ENCODE peak calls at places on chromosomes 2 and 18, in five cellular contexts. M is GM04503, I is anterior cingulate cortex, T is NCI-H1436 treated with DMSO at 0.1 percent for 48 hours, E is astrocyte of the spinal cord. N is an unnamed sample.
A peak's percentile ranks its signal among the peaks of the same experiment; 100 is the strongest.

GRCh38 chr2:65392609-65393008 is 39.8 kb downstream of the SPRED2 start:
- DNase-seq in T (no peak), E (no peak), I (no peak), M (no peak), N (no peak)

GRCh38 chr2:26414291-26414690 is 12.6 kb downstream of the DRC1 start:
- DNase-seq in T (no peak), E (no peak), M (no peak), I (peak; percentile 8), N (no peak)

GRCh38 chr2:217995741-217996141 is 7.1 kb downstream of the TNS1 start:
- DNase-seq in M (no peak), T (no peak), I (no peak), E (no peak), N (no peak)

GRCh38 chr2:122451040-122451439 is 695.6 kb downstream of the TSN start:
- DNase-seq in T (no peak), E (peak; percentile 0), I (no peak), M (peak; percentile 3), N (no peak)

GRCh38 chr2:216849987-216850386 is 9.9 kb downstream of the TNP1 start:
- DNase-seq in E (no peak), I (peak; percentile 78), T (peak; percentile 27), M (no peak), N (peak; percentile 78)

GRCh38 chr2:43276962-43277383 is 50.6 kb upstream of the ZFP36L2 start:
- DNase-seq in T (no peak), E (peak; percentile 18), I (no peak), M (no peak), N (peak; percentile 20)

GRCh38 chr2:217993817-217994459 is 8.9 kb downstream of the TNS1 start:
- DNase-seq in T (no peak), E (no peak), M (no peak), I (peak; percentile 63), N (no peak)

GRCh38 chr2:241235859-241236593 is 47.5 kb downstream of the ANO7 start:
- DNase-seq in T (no peak), E (no peak), M (no peak), I (no peak), N (no peak)

GRCh38 chr18:48133675-48134251 is 203.3 kb upstream of the SMAD2 start:
- DNase-seq in E (peak; percentile 22), I (no peak), T (no peak), M (no peak), N (peak; percentile 93)

GRCh38 chr2:236867441-236868260 is 218.0 kb upstream of the COPS8 start:
- DNase-seq in T (no peak), M (no peak), I (no peak), E (no peak), N (no peak)

GRCh38 chr2:231931481-231931915 is 5.3 kb upstream of the NPPC start:
- DNase-seq in I (no peak), E (no peak), T (no peak), M (no peak), N (no peak)

GRCh38 chr2:233838726-233839446 is 15.4 kb downstream of the HJURP start:
- DNase-seq in I (no peak), M (no peak), T (no peak), E (no peak), N (no peak)

GRCh38 chr2:96188821-96189526 is 19.7 kb downstream of the STARD7 start:
- DNase-seq in M (no peak), T (no peak), I (no peak), E (no peak), N (no peak)

GRCh38 chr2:235866373-235866772 is 301.8 kb downstream of the GBX2 start:
- DNase-seq in T (no peak), I (no peak), E (no peak), M (no peak), N (no peak)

GRCh38 chr2:230540332-230540731 is 124.3 kb downstream of the SP100 start:
- DNase-seq in E (no peak), M (no peak), I (no peak), T (no peak), N (no peak)

GRCh38 chr2:231467613-231468525 is 3.6 kb upstream of the NCL start:
- DNase-seq in T (no peak), I (no peak), M (no peak), E (no peak), N (no peak)

GRCh38 chr2:105082107-105082506 is 44.2 kb downstream of the MRPS9 start:
- DNase-seq in E (no peak), M (no peak), T (no peak), I (no peak), N (no peak)

GRCh38 chr18:63161728-63162195 is 157.8 kb downstream of the BCL2 start:
- DNase-seq in M (peak; percentile 29), E (peak; percentile 89), T (no peak), I (peak; percentile 56), N (peak; percentile 59)

GRCh38 chr2:135530313-135531230 is at the start of gene ZRANB3:
- DNase-seq in M (peak; percentile 95), E (peak; percentile 99), I (peak; percentile 94), T (peak; percentile 96), N (peak; percentile 98)

GRCh38 chr18:58569490-58569911 is 59.4 kb downstream of the ALPK2 start:
- DNase-seq in T (no peak), E (no peak), I (no peak), M (no peak), N (no peak)

GRCh38 chr18:46174317-46175039 is 70.3 kb downstream of the HAUS1 start:
- DNase-seq in E (peak; percentile 41), T (no peak), M (no peak), I (peak; percentile 5), N (no peak)

GRCh38 chr2:21800356-21800755 is 676.6 kb downstream of the TDRD15 start:
- DNase-seq in M (no peak), T (no peak), I (no peak), E (no peak), N (no peak)

GRCh38 chr2:150486539-150487484 is 655 bp downstream of the RND3 start:
- DNase-seq in E (peak; percentile 68), I (peak; percentile 6), T (no peak), M (no peak), N (peak; percentile 29)

GRCh38 chr2:148998162-148998830 is 40.2 kb upstream of the LYPD6B start:
- DNase-seq in E (no peak), M (no peak), I (no peak), T (no peak), N (no peak)

GRCh38 chr18:48364146-48364545 is 45.0 kb downstream of the ZBTB7C start:
- DNase-seq in M (no peak), T (no peak), I (no peak), E (no peak), N (no peak)

GRCh38 chr2:67169417-67170140 is 227.6 kb upstream of the ETAA1 start:
- DNase-seq in I (no peak), M (no peak), T (no peak), E (peak; percentile 17), N (no peak)

GRCh38 chr2:200302940-200303727 is 3.4 kb upstream of the SPATS2L start:
- DNase-seq in I (no peak), E (peak; percentile 63), M (no peak), T (no peak), N (no peak)

GRCh38 chr2:183530333-183530901 is 406.2 kb downstream of the NUP35 start:
- DNase-seq in I (no peak), M (no peak), T (no peak), E (no peak), N (no peak)

GRCh38 chr18:7754258-7754657 is 187.1 kb downstream of the PTPRM start:
- DNase-seq in M (no peak), T (no peak), I (no peak), E (no peak), N (no peak)

GRCh38 chr2:86522711-86523110 is 40.5 kb downstream of the CHMP3 start:
- DNase-seq in T (no peak), I (no peak), M (no peak), E (no peak), N (no peak)

GRCh38 chr18:50044402-50044801 is 150.5 kb downstream of the MYO5B start:
- DNase-seq in I (no peak), E (no peak), T (no peak), M (no peak), N (no peak)

GRCh38 chr18:34624551-34624950 is 85.5 kb upstream of the DTNA start:
- DNase-seq in M (no peak), E (no peak), T (no peak), I (no peak), N (no peak)

GRCh38 chr2:32678825-32679224 is 51.0 kb downstream of the TTC27 start:
- DNase-seq in T (no peak), E (peak; percentile 70), M (no peak), I (no peak), N (no peak)

GRCh38 chr2:85743304-85743978 is 10.3 kb upstream of the ATOH8 start:
- DNase-seq in T (no peak), I (no peak), M (no peak), E (peak; percentile 57), N (no peak)

GRCh38 chr18:10052871-10053270 is 139.1 kb downstream of the VAPA start:
- DNase-seq in T (no peak), I (no peak), M (no peak), E (no peak), N (no peak)

GRCh38 chr2:160332318-160332717 is 132.2 kb upstream of the ITGB6 start:
- DNase-seq in T (no peak), E (peak; percentile 35), M (no peak), I (no peak), N (peak; percentile 39)

GRCh38 chr2:54388093-54388492 is 68.0 kb upstream of the SPTBN1 start:
- DNase-seq in T (no peak), M (no peak), I (no peak), E (peak; percentile 45), N (no peak)

GRCh38 chr2:165535443-165535842 is 65.9 kb downstream of the CSRNP3 start:
- DNase-seq in T (no peak), I (no peak), M (no peak), E (no peak), N (no peak)

GRCh38 chr2:203626952-203627681 is 79.3 kb upstream of the CD28 start:
- DNase-seq in E (peak; percentile 46), I (no peak), T (no peak), M (peak; percentile 95), N (no peak)

N was measured in DMS153.